ENCODE peak calls at places on chromosomes 5 and 9, in ten cellular contexts. One of them, this sample, is unnamed.

GRCh38 chr9:99294850-99295461 is 72.9 kb downstream of the SEC61B start:
- DNase-seq in activated naive CD4-positive, alpha-beta T cell treated with Interleukin-2 at 50 U/mL for 16 hours: no peak
- DNase-seq in sciatic nerve: no peak
- DNase-seq in adipocyte: no peak
- DNase-seq in MV-4-11: no peak
- DNase-seq in AML-193: no peak
- DNase-seq in cardiac fibroblast: peak
- DNase-seq in WTC11: no peak
- DNase-seq in M059J: peak
- DNase-seq in foreskin fibroblast: no peak
- DNase-seq in this sample: no peak

GRCh38 chr9:14031015-14031414 is 282.9 kb downstream of the NFIB start:
- DNase-seq in AML-193: no peak
- DNase-seq in WTC11: peak
- DNase-seq in activated naive CD4-positive, alpha-beta T cell treated with Interleukin-2 at 50 U/mL for 16 hours: no peak
- DNase-seq in cardiac fibroblast: peak
- DNase-seq in sciatic nerve: no peak
- DNase-seq in MV-4-11: no peak
- DNase-seq in adipocyte: peak
- DNase-seq in M059J: no peak
- DNase-seq in foreskin fibroblast: peak
- DNase-seq in this sample: peak

GRCh38 chr9:101711330-101711941 is 27.0 kb downstream of the GRIN3A start:
- DNase-seq in AML-193: peak
- DNase-seq in cardiac fibroblast: peak
- DNase-seq in sciatic nerve: no peak
- DNase-seq in foreskin fibroblast: no peak
- DNase-seq in M059J: peak
- DNase-seq in WTC11: peak
- DNase-seq in MV-4-11: peak
- DNase-seq in activated naive CD4-positive, alpha-beta T cell treated with Interleukin-2 at 50 U/mL for 16 hours: no peak
- DNase-seq in adipocyte: no peak
- DNase-seq in this sample: no peak

GRCh38 chr9:122334916-122335315 is 35.9 kb upstream of the PTGS1 start:
- DNase-seq in sciatic nerve: no peak
- DNase-seq in foreskin fibroblast: peak
- DNase-seq in adipocyte: no peak
- DNase-seq in WTC11: no peak
- DNase-seq in cardiac fibroblast: peak
- DNase-seq in activated naive CD4-positive, alpha-beta T cell treated with Interleukin-2 at 50 U/mL for 16 hours: no peak
- DNase-seq in MV-4-11: no peak
- DNase-seq in AML-193: no peak
- DNase-seq in M059J: peak
- DNase-seq in this sample: no peak

GRCh38 chr5:153275697-153276096 is 214.8 kb upstream of the GRIA1 start:
- DNase-seq in sciatic nerve: no peak
- DNase-seq in M059J: no peak
- DNase-seq in WTC11: no peak
- DNase-seq in adipocyte: no peak
- DNase-seq in AML-193: no peak
- DNase-seq in cardiac fibroblast: no peak
- DNase-seq in foreskin fibroblast: no peak
- DNase-seq in MV-4-11: no peak
- DNase-seq in activated naive CD4-positive, alpha-beta T cell treated with Interleukin-2 at 50 U/mL for 16 hours: no peak
- DNase-seq in this sample: no peak

GRCh38 chr9:109520475-109521132 is 22.5 kb upstream of the PTPN3 start:
- DNase-seq in foreskin fibroblast: peak
- DNase-seq in AML-193: peak
- DNase-seq in WTC11: peak
- DNase-seq in adipocyte: peak
- DNase-seq in sciatic nerve: peak
- DNase-seq in cardiac fibroblast: peak
- DNase-seq in MV-4-11: peak
- DNase-seq in M059J: peak
- DNase-seq in activated naive CD4-positive, alpha-beta T cell treated with Interleukin-2 at 50 U/mL for 16 hours: peak
- DNase-seq in this sample: peak

GRCh38 chr5:179840321-179840720 is 18.3 kb downstream of the MRNIP start:
- DNase-seq in activated naive CD4-positive, alpha-beta T cell treated with Interleukin-2 at 50 U/mL for 16 hours: no peak
- DNase-seq in adipocyte: no peak
- DNase-seq in AML-193: no peak
- DNase-seq in cardiac fibroblast: no peak
- DNase-seq in WTC11: no peak
- DNase-seq in M059J: no peak
- DNase-seq in sciatic nerve: no peak
- DNase-seq in MV-4-11: no peak
- DNase-seq in foreskin fibroblast: no peak
- DNase-seq in this sample: no peak

GRCh38 chr5:87722286-87722685 is 309.6 kb upstream of the CCNH start:
- DNase-seq in foreskin fibroblast: no peak
- DNase-seq in cardiac fibroblast: no peak
- DNase-seq in activated naive CD4-positive, alpha-beta T cell treated with Interleukin-2 at 50 U/mL for 16 hours: no peak
- DNase-seq in M059J: peak
- DNase-seq in WTC11: no peak
- DNase-seq in adipocyte: no peak
- DNase-seq in sciatic nerve: no peak
- DNase-seq in AML-193: no peak
- DNase-seq in MV-4-11: no peak
- DNase-seq in this sample: no peak

GRCh38 chr9:76441551-76442322 is 17.2 kb upstream of the GCNT1 start:
- DNase-seq in WTC11: no peak
- DNase-seq in sciatic nerve: no peak
- DNase-seq in activated naive CD4-positive, alpha-beta T cell treated with Interleukin-2 at 50 U/mL for 16 hours: peak
- DNase-seq in MV-4-11: no peak
- DNase-seq in foreskin fibroblast: peak
- DNase-seq in adipocyte: peak
- DNase-seq in AML-193: no peak
- DNase-seq in M059J: peak
- DNase-seq in cardiac fibroblast: peak
- DNase-seq in this sample: peak

GRCh38 chr9:106324596-106325280 is 538.2 kb upstream of the ZNF462 start:
- DNase-seq in M059J: no peak
- DNase-seq in adipocyte: no peak
- DNase-seq in AML-193: no peak
- DNase-seq in activated naive CD4-positive, alpha-beta T cell treated with Interleukin-2 at 50 U/mL for 16 hours: no peak
- DNase-seq in cardiac fibroblast: no peak
- DNase-seq in sciatic nerve: no peak
- DNase-seq in MV-4-11: no peak
- DNase-seq in WTC11: no peak
- DNase-seq in foreskin fibroblast: no peak
- DNase-seq in this sample: peak

GRCh38 chr5:51043740-51044139 is 339.5 kb upstream of the ISL1 start:
- DNase-seq in WTC11: no peak
- DNase-seq in cardiac fibroblast: no peak
- DNase-seq in M059J: no peak
- DNase-seq in adipocyte: no peak
- DNase-seq in AML-193: no peak
- DNase-seq in activated naive CD4-positive, alpha-beta T cell treated with Interleukin-2 at 50 U/mL for 16 hours: no peak
- DNase-seq in MV-4-11: no peak
- DNase-seq in sciatic nerve: no peak
- DNase-seq in foreskin fibroblast: no peak
- DNase-seq in this sample: no peak

GRCh38 chr5:143161893-143162520 is 241.5 kb downstream of the NR3C1 start:
- DNase-seq in activated naive CD4-positive, alpha-beta T cell treated with Interleukin-2 at 50 U/mL for 16 hours: no peak
- DNase-seq in sciatic nerve: no peak
- DNase-seq in M059J: no peak
- DNase-seq in foreskin fibroblast: peak
- DNase-seq in AML-193: peak
- DNase-seq in MV-4-11: peak
- DNase-seq in cardiac fibroblast: peak
- DNase-seq in WTC11: no peak
- DNase-seq in adipocyte: peak
- DNase-seq in this sample: no peak

GRCh38 chr5:123474238-123474637 is 37.7 kb upstream of the CSNK1G3 start:
- DNase-seq in AML-193: no peak
- DNase-seq in sciatic nerve: no peak
- DNase-seq in WTC11: no peak
- DNase-seq in adipocyte: no peak
- DNase-seq in activated naive CD4-positive, alpha-beta T cell treated with Interleukin-2 at 50 U/mL for 16 hours: no peak
- DNase-seq in cardiac fibroblast: no peak
- DNase-seq in foreskin fibroblast: peak
- DNase-seq in MV-4-11: no peak
- DNase-seq in M059J: no peak
- DNase-seq in this sample: no peak

GRCh38 chr5:176723440-176723839 is 76.2 kb downstream of the TSPAN17 start:
- DNase-seq in WTC11: no peak
- DNase-seq in cardiac fibroblast: no peak
- DNase-seq in M059J: no peak
- DNase-seq in sciatic nerve: no peak
- DNase-seq in activated naive CD4-positive, alpha-beta T cell treated with Interleukin-2 at 50 U/mL for 16 hours: no peak
- DNase-seq in adipocyte: no peak
- DNase-seq in MV-4-11: peak
- DNase-seq in AML-193: no peak
- DNase-seq in foreskin fibroblast: no peak
- DNase-seq in this sample: no peak

GRCh38 chr9:110926828-110927227 is 111.4 kb downstream of the LPAR1 start:
- DNase-seq in activated naive CD4-positive, alpha-beta T cell treated with Interleukin-2 at 50 U/mL for 16 hours: no peak
- DNase-seq in M059J: no peak
- DNase-seq in AML-193: no peak
- DNase-seq in sciatic nerve: no peak
- DNase-seq in WTC11: no peak
- DNase-seq in MV-4-11: no peak
- DNase-seq in adipocyte: no peak
- DNase-seq in foreskin fibroblast: no peak
- DNase-seq in cardiac fibroblast: no peak
- DNase-seq in this sample: no peak

GRCh38 chr9:96243798-96244197 is 58.2 kb downstream of the HSD17B3 start:
- DNase-seq in AML-193: no peak
- DNase-seq in MV-4-11: no peak
- DNase-seq in adipocyte: no peak
- DNase-seq in cardiac fibroblast: no peak
- DNase-seq in sciatic nerve: no peak
- DNase-seq in foreskin fibroblast: no peak
- DNase-seq in activated naive CD4-positive, alpha-beta T cell treated with Interleukin-2 at 50 U/mL for 16 hours: no peak
- DNase-seq in WTC11: no peak
- DNase-seq in M059J: no peak
- DNase-seq in this sample: peak

GRCh38 chr5:93899026-93899600 is 157.7 kb upstream of the POU5F2 start:
- DNase-seq in sciatic nerve: no peak
- DNase-seq in M059J: peak
- DNase-seq in foreskin fibroblast: peak
- DNase-seq in AML-193: peak
- DNase-seq in MV-4-11: no peak
- DNase-seq in activated naive CD4-positive, alpha-beta T cell treated with Interleukin-2 at 50 U/mL for 16 hours: no peak
- DNase-seq in cardiac fibroblast: peak
- DNase-seq in WTC11: no peak
- DNase-seq in adipocyte: peak
- DNase-seq in this sample: no peak

GRCh38 chr9:114446036-114446435 is 58.3 kb upstream of the AKNA start:
- DNase-seq in cardiac fibroblast: peak
- DNase-seq in adipocyte: peak
- DNase-seq in activated naive CD4-positive, alpha-beta T cell treated with Interleukin-2 at 50 U/mL for 16 hours: no peak
- DNase-seq in M059J: peak
- DNase-seq in foreskin fibroblast: peak
- DNase-seq in AML-193: no peak
- DNase-seq in MV-4-11: no peak
- DNase-seq in WTC11: no peak
- DNase-seq in sciatic nerve: no peak
- DNase-seq in this sample: no peak

GRCh38 chr5:124980174-124980941 is 233.9 kb upstream of the ZNF608 start:
- DNase-seq in cardiac fibroblast: no peak
- DNase-seq in foreskin fibroblast: no peak
- DNase-seq in WTC11: peak
- DNase-seq in MV-4-11: no peak
- DNase-seq in M059J: no peak
- DNase-seq in activated naive CD4-positive, alpha-beta T cell treated with Interleukin-2 at 50 U/mL for 16 hours: no peak
- DNase-seq in adipocyte: no peak
- DNase-seq in AML-193: no peak
- DNase-seq in sciatic nerve: no peak
- DNase-seq in this sample: no peak

GRCh38 chr5:107564896-107565295 is 105.8 kb downstream of the EFNA5 start:
- DNase-seq in sciatic nerve: no peak
- DNase-seq in adipocyte: peak
- DNase-seq in cardiac fibroblast: peak
- DNase-seq in foreskin fibroblast: peak
- DNase-seq in M059J: peak
- DNase-seq in AML-193: no peak
- DNase-seq in MV-4-11: no peak
- DNase-seq in WTC11: no peak
- DNase-seq in activated naive CD4-positive, alpha-beta T cell treated with Interleukin-2 at 50 U/mL for 16 hours: no peak
- DNase-seq in this sample: no peak

GRCh38 chr9:34102796-34103195 is 23.7 kb downstream of the DCAF12 start:
- DNase-seq in activated naive CD4-positive, alpha-beta T cell treated with Interleukin-2 at 50 U/mL for 16 hours: no peak
- DNase-seq in M059J: no peak
- DNase-seq in AML-193: no peak
- DNase-seq in adipocyte: no peak
- DNase-seq in cardiac fibroblast: no peak
- DNase-seq in WTC11: no peak
- DNase-seq in MV-4-11: no peak
- DNase-seq in sciatic nerve: no peak
- DNase-seq in foreskin fibroblast: no peak
- DNase-seq in this sample: no peak

GRCh38 chr5:151815051-151815450 is 43.3 kb downstream of the G3BP1 start:
- DNase-seq in foreskin fibroblast: no peak
- DNase-seq in activated naive CD4-positive, alpha-beta T cell treated with Interleukin-2 at 50 U/mL for 16 hours: no peak
- DNase-seq in cardiac fibroblast: no peak
- DNase-seq in adipocyte: no peak
- DNase-seq in AML-193: no peak
- DNase-seq in sciatic nerve: no peak
- DNase-seq in MV-4-11: no peak
- DNase-seq in M059J: no peak
- DNase-seq in WTC11: no peak
- DNase-seq in this sample: no peak

This sample was measured in left kidney.